ENCODE peak calls at places on chromosomes 4 and X, in five cellular contexts. One of them, this sample, is unnamed.
A peak's percentile ranks its signal among the peaks of the same experiment; 100 is the strongest.

GRCh38 chr4:17934286-17934685 is 87.3 kb downstream of the LCORL start:
- DNase-seq in hypothalamus: no peak
- DNase-seq in AG08396: no peak
- DNase-seq in mesendoderm: no peak
- DNase-seq in cardiac septum: no peak
- DNase-seq in this sample: no peak

GRCh38 chr4:80535551-80535950 is 200.0 kb downstream of the CFAP299 start:
- DNase-seq in hypothalamus: no peak
- DNase-seq in AG08396: no peak
- DNase-seq in mesendoderm: no peak
- DNase-seq in cardiac septum: no peak
- DNase-seq in this sample: no peak

GRCh38 chr4:74366367-74366891 is 1.5 kb downstream of the EREG start:
- DNase-seq in hypothalamus: no peak
- DNase-seq in AG08396: no peak
- DNase-seq in mesendoderm: no peak
- DNase-seq in cardiac septum: no peak
- DNase-seq in this sample: no peak

GRCh38 chrX:150365953-150366911 is 3.1 kb downstream of the MAMLD1 start:
- DNase-seq in hypothalamus: no peak
- DNase-seq in AG08396: no peak
- DNase-seq in mesendoderm: peak; percentile 55
- DNase-seq in cardiac septum: no peak
- DNase-seq in this sample: peak; percentile 42

GRCh38 chr4:8201341-8201781 is 2.3 kb downstream of the SH3TC1 start:
- DNase-seq in hypothalamus: no peak
- DNase-seq in AG08396: no peak
- DNase-seq in mesendoderm: no peak
- DNase-seq in cardiac septum: no peak
- DNase-seq in this sample: no peak

GRCh38 chr4:126458993-126459392 is 1144.2 kb downstream of the FAT4 start:
- DNase-seq in hypothalamus: no peak
- DNase-seq in AG08396: peak; percentile 33
- DNase-seq in mesendoderm: no peak
- DNase-seq in cardiac septum: no peak
- DNase-seq in this sample: no peak

GRCh38 chrX:119755981-119756533 is 2.3 kb upstream of the SOWAHD start:
- DNase-seq in hypothalamus: no peak
- DNase-seq in AG08396: no peak
- DNase-seq in mesendoderm: no peak
- DNase-seq in cardiac septum: peak; percentile 72
- DNase-seq in this sample: no peak

GRCh38 chr4:22515145-22515887 is 550 bp downstream of the ADGRA3 start:
- DNase-seq in hypothalamus: peak; percentile 18
- DNase-seq in AG08396: peak; percentile 73
- DNase-seq in mesendoderm: peak; percentile 88
- DNase-seq in cardiac septum: peak; percentile 83
- DNase-seq in this sample: peak; percentile 32

GRCh38 chrX:3371163-3371562 is 24.7 kb upstream of the MXRA5 start:
- DNase-seq in hypothalamus: no peak
- DNase-seq in AG08396: no peak
- DNase-seq in mesendoderm: no peak
- DNase-seq in cardiac septum: no peak
- DNase-seq in this sample: no peak

GRCh38 chr4:134935320-134935719 is 733.7 kb upstream of the PABPC4L start:
- DNase-seq in hypothalamus: no peak
- DNase-seq in AG08396: peak; percentile 5
- DNase-seq in mesendoderm: peak; percentile 53
- DNase-seq in cardiac septum: no peak
- DNase-seq in this sample: no peak

GRCh38 chr4:11073621-11074051 is 355.1 kb downstream of the HS3ST1 start:
- DNase-seq in hypothalamus: no peak
- DNase-seq in AG08396: no peak
- DNase-seq in mesendoderm: peak; percentile 87
- DNase-seq in cardiac septum: no peak
- DNase-seq in this sample: no peak

GRCh38 chrX:13167444-13168207 is 123.2 kb upstream of the FAM9C start:
- DNase-seq in hypothalamus: no peak
- DNase-seq in AG08396: peak; percentile 12
- DNase-seq in mesendoderm: peak; percentile 22
- DNase-seq in cardiac septum: no peak
- DNase-seq in this sample: no peak

GRCh38 chr4:74328501-74328900 is 20.2 kb downstream of the EPGN start:
- DNase-seq in hypothalamus: no peak
- DNase-seq in AG08396: no peak
- DNase-seq in mesendoderm: no peak
- DNase-seq in cardiac septum: no peak
- DNase-seq in this sample: no peak

GRCh38 chr4:83381173-83381572 is 46.5 kb upstream of the HPSE start:
- DNase-seq in hypothalamus: no peak
- DNase-seq in AG08396: no peak
- DNase-seq in mesendoderm: no peak
- DNase-seq in cardiac septum: no peak
- DNase-seq in this sample: no peak

GRCh38 chrX:79153348-79153747 is 8.9 kb downstream of the GPR174 start:
- DNase-seq in hypothalamus: no peak
- DNase-seq in AG08396: no peak
- DNase-seq in mesendoderm: no peak
- DNase-seq in cardiac septum: no peak
- DNase-seq in this sample: no peak

GRCh38 chr4:25874641-25875040 is 11.9 kb upstream of the SEL1L3 start:
- DNase-seq in hypothalamus: no peak
- DNase-seq in AG08396: no peak
- DNase-seq in mesendoderm: no peak
- DNase-seq in cardiac septum: no peak
- DNase-seq in this sample: no peak

GRCh38 chr4:4858527-4858926 is 938 bp upstream of the MSX1 start:
- DNase-seq in hypothalamus: no peak
- DNase-seq in AG08396: no peak
- DNase-seq in mesendoderm: peak; percentile 65
- DNase-seq in cardiac septum: no peak
- DNase-seq in this sample: no peak

GRCh38 chr4:25943312-25943711 is 29.3 kb downstream of the SMIM20 start:
- DNase-seq in hypothalamus: no peak
- DNase-seq in AG08396: no peak
- DNase-seq in mesendoderm: no peak
- DNase-seq in cardiac septum: no peak
- DNase-seq in this sample: no peak

GRCh38 chr4:78645853-78646757 is 94.5 kb downstream of the ANXA3 start:
- DNase-seq in hypothalamus: peak; percentile 74
- DNase-seq in AG08396: peak; percentile 58
- DNase-seq in mesendoderm: no peak
- DNase-seq in cardiac septum: peak; percentile 80
- DNase-seq in this sample: peak; percentile 73

GRCh38 chrX:47483310-47484268 is 567 bp upstream of the ZNF41 start:
- DNase-seq in hypothalamus: no peak
- DNase-seq in AG08396: no peak
- DNase-seq in mesendoderm: no peak
- DNase-seq in cardiac septum: no peak
- DNase-seq in this sample: no peak

GRCh38 chrX:1520350-1520749 is 16.6 kb downstream of the P2RY8 start:
- DNase-seq in hypothalamus: no peak
- DNase-seq in AG08396: no peak
- DNase-seq in mesendoderm: no peak
- DNase-seq in cardiac septum: no peak
- DNase-seq in this sample: no peak

GRCh38 chr4:125828316-125828715 is 513.6 kb downstream of the FAT4 start:
- DNase-seq in hypothalamus: no peak
- DNase-seq in AG08396: no peak
- DNase-seq in mesendoderm: no peak
- DNase-seq in cardiac septum: no peak
- DNase-seq in this sample: no peak